ENCODE peak calls at places on chromosomes 3 and 15, in ten cellular contexts. One of them, this sample, is unnamed.

GRCh38 chr3:160184655-160185054 is 40.6 kb upstream of the C3orf80 start:
- DNase-seq in spleen: no peak
- DNase-seq in ovary: no peak
- DNase-seq in neural crest cell: no peak
- DNase-seq in GM10248: no peak
- DNase-seq in bronchial epithelial cell: no peak
- DNase-seq in breast epithelium: no peak
- DNase-seq in MCF 10A: no peak
- DNase-seq in BJ: no peak
- DNase-seq in cardiac fibroblast: peak
- DNase-seq in this sample: no peak

GRCh38 chr3:36944641-36945270 is at the start of gene TRANK1:
- DNase-seq in spleen: peak
- DNase-seq in ovary: peak
- DNase-seq in neural crest cell: peak
- DNase-seq in GM10248: peak
- DNase-seq in bronchial epithelial cell: no peak
- DNase-seq in breast epithelium: peak
- DNase-seq in MCF 10A: no peak
- DNase-seq in BJ: no peak
- DNase-seq in cardiac fibroblast: peak
- DNase-seq in this sample: no peak

GRCh38 chr3:15685927-15686326 is 84.4 kb downstream of the BTD start:
- DNase-seq in spleen: no peak
- DNase-seq in ovary: no peak
- DNase-seq in neural crest cell: no peak
- DNase-seq in GM10248: no peak
- DNase-seq in bronchial epithelial cell: no peak
- DNase-seq in breast epithelium: no peak
- DNase-seq in MCF 10A: no peak
- DNase-seq in BJ: no peak
- DNase-seq in cardiac fibroblast: no peak
- DNase-seq in this sample: no peak

GRCh38 chr15:79721256-79721655 is 175.6 kb downstream of the MTHFS start:
- DNase-seq in spleen: no peak
- DNase-seq in ovary: no peak
- DNase-seq in neural crest cell: no peak
- DNase-seq in GM10248: no peak
- DNase-seq in bronchial epithelial cell: no peak
- DNase-seq in breast epithelium: no peak
- DNase-seq in MCF 10A: no peak
- DNase-seq in BJ: no peak
- DNase-seq in cardiac fibroblast: no peak
- DNase-seq in this sample: no peak

GRCh38 chr15:46848704-46849103 is 868.6 kb upstream of the SEMA6D start:
- DNase-seq in spleen: no peak
- DNase-seq in ovary: no peak
- DNase-seq in neural crest cell: no peak
- DNase-seq in GM10248: no peak
- DNase-seq in bronchial epithelial cell: peak
- DNase-seq in breast epithelium: no peak
- DNase-seq in MCF 10A: peak
- DNase-seq in BJ: no peak
- DNase-seq in cardiac fibroblast: peak
- DNase-seq in this sample: no peak

GRCh38 chr3:183244219-183244618 is 8.8 kb upstream of the B3GNT5 start:
- DNase-seq in spleen: no peak
- DNase-seq in ovary: no peak
- DNase-seq in neural crest cell: no peak
- DNase-seq in GM10248: no peak
- DNase-seq in bronchial epithelial cell: peak
- DNase-seq in breast epithelium: no peak
- DNase-seq in MCF 10A: no peak
- DNase-seq in BJ: no peak
- DNase-seq in cardiac fibroblast: peak
- DNase-seq in this sample: no peak

GRCh38 chr15:52362497-52362896 is 66.9 kb upstream of the MYO5C start:
- DNase-seq in spleen: no peak
- DNase-seq in ovary: no peak
- DNase-seq in neural crest cell: no peak
- DNase-seq in GM10248: no peak
- DNase-seq in bronchial epithelial cell: peak
- DNase-seq in breast epithelium: no peak
- DNase-seq in MCF 10A: peak
- DNase-seq in BJ: no peak
- DNase-seq in cardiac fibroblast: peak
- DNase-seq in this sample: no peak

GRCh38 chr3:51929420-51930003 is 12.2 kb downstream of the RRP9 start:
- DNase-seq in spleen: no peak
- DNase-seq in ovary: no peak
- DNase-seq in neural crest cell: no peak
- DNase-seq in GM10248: peak
- DNase-seq in bronchial epithelial cell: peak
- DNase-seq in breast epithelium: no peak
- DNase-seq in MCF 10A: peak
- DNase-seq in BJ: no peak
- DNase-seq in cardiac fibroblast: no peak
- DNase-seq in this sample: no peak

GRCh38 chr15:93543093-93543492 is 454.1 kb upstream of the RGMA start:
- DNase-seq in spleen: no peak
- DNase-seq in ovary: no peak
- DNase-seq in neural crest cell: no peak
- DNase-seq in GM10248: no peak
- DNase-seq in bronchial epithelial cell: no peak
- DNase-seq in breast epithelium: no peak
- DNase-seq in MCF 10A: no peak
- DNase-seq in BJ: no peak
- DNase-seq in cardiac fibroblast: no peak
- DNase-seq in this sample: no peak

GRCh38 chr3:134933997-134934396 is 138.9 kb downstream of the EPHB1 start:
- DNase-seq in spleen: no peak
- DNase-seq in ovary: no peak
- DNase-seq in neural crest cell: no peak
- DNase-seq in GM10248: no peak
- DNase-seq in bronchial epithelial cell: no peak
- DNase-seq in breast epithelium: no peak
- DNase-seq in MCF 10A: no peak
- DNase-seq in BJ: no peak
- DNase-seq in cardiac fibroblast: no peak
- DNase-seq in this sample: no peak

GRCh38 chr3:124768812-124769211 is 38.6 kb downstream of the UMPS start:
- DNase-seq in spleen: peak
- DNase-seq in ovary: no peak
- DNase-seq in neural crest cell: no peak
- DNase-seq in GM10248: peak
- DNase-seq in bronchial epithelial cell: peak
- DNase-seq in breast epithelium: no peak
- DNase-seq in MCF 10A: peak
- DNase-seq in BJ: no peak
- DNase-seq in cardiac fibroblast: no peak
- DNase-seq in this sample: no peak

DNA sequence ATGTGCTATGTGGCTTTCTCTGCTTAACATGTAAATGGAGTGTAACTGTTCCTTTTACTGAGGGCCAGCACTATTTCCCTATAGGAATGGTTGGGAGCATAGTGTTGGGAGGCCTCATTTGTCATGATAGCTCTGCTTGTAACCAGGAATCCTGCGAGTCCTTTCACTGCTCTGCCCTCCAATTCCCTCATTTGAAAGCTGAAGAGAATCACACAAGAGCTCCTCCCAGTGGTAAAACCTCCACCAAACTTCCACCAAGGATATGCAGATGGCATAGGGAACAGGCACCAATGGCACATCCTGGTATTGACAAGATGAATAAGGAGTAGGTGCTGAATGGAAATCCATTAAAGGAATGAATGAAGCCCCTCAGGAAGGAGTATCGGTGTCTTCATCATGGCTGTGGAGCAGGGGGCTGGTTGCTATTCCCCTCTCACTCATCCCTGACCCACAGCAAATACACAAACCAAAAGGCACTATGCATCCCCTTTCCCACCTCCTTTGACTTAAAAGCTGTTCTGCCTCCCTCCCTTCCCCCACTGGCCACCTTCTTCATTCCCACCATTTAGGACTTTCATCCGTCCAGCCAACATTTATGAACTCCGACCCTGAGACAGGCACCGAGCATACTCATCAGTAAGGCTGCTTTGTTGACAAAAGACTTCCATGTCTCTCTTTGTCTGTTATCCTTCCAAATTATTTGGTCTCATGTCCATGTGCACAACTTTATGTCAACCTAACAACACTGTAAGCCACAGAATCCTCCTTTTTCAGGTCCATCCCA is 560.8 kb downstream of the FOXP1 start:
- DNase-seq in spleen: no peak
- DNase-seq in ovary: no peak
- DNase-seq in neural crest cell: peak
- DNase-seq in GM10248: no peak
- DNase-seq in bronchial epithelial cell: no peak
- DNase-seq in breast epithelium: no peak
- DNase-seq in MCF 10A: peak
- DNase-seq in BJ: no peak
- DNase-seq in cardiac fibroblast: peak
- DNase-seq in this sample: no peak
- TF ChIP-seq CTCF in spleen: peak
- TF ChIP-seq CTCF in ovary: no peak
- TF ChIP-seq CTCF in neural crest cell: peak
- TF ChIP-seq CTCF in GM10248: no peak
- TF ChIP-seq CTCF in bronchial epithelial cell: peak
- TF ChIP-seq CTCF in breast epithelium: no peak
- TF ChIP-seq CTCF in MCF 10A: no peak
- TF ChIP-seq CTCF in BJ: peak
- TF ChIP-seq CTCF in cardiac fibroblast: peak
- TF ChIP-seq CTCF in this sample: no peak

GRCh38 chr3:149037684-149038083 is 46.3 kb downstream of the GYG1 start:
- DNase-seq in spleen: no peak
- DNase-seq in ovary: no peak
- DNase-seq in neural crest cell: no peak
- DNase-seq in GM10248: no peak
- DNase-seq in bronchial epithelial cell: no peak
- DNase-seq in breast epithelium: no peak
- DNase-seq in MCF 10A: no peak
- DNase-seq in BJ: no peak
- DNase-seq in cardiac fibroblast: no peak
- DNase-seq in this sample: no peak

GRCh38 chr3:149042766-149043386 is 43.5 kb downstream of the HLTF start:
- DNase-seq in spleen: no peak
- DNase-seq in ovary: no peak
- DNase-seq in neural crest cell: no peak
- DNase-seq in GM10248: peak
- DNase-seq in bronchial epithelial cell: peak
- DNase-seq in breast epithelium: no peak
- DNase-seq in MCF 10A: peak
- DNase-seq in BJ: peak
- DNase-seq in cardiac fibroblast: peak
- DNase-seq in this sample: no peak

GRCh38 chr3:149038322-149038721 is 47.0 kb downstream of the GYG1 start:
- DNase-seq in spleen: no peak
- DNase-seq in ovary: no peak
- DNase-seq in neural crest cell: no peak
- DNase-seq in GM10248: no peak
- DNase-seq in bronchial epithelial cell: no peak
- DNase-seq in breast epithelium: no peak
- DNase-seq in MCF 10A: no peak
- DNase-seq in BJ: no peak
- DNase-seq in cardiac fibroblast: no peak
- DNase-seq in this sample: no peak
- TF ChIP-seq CTCF in spleen: no peak
- TF ChIP-seq CTCF in ovary: no peak
- TF ChIP-seq CTCF in neural crest cell: no peak
- TF ChIP-seq CTCF in GM10248: no peak
- TF ChIP-seq CTCF in bronchial epithelial cell: no peak
- TF ChIP-seq CTCF in breast epithelium: no peak
- TF ChIP-seq CTCF in MCF 10A: no peak
- TF ChIP-seq CTCF in BJ: no peak
- TF ChIP-seq CTCF in cardiac fibroblast: no peak
- TF ChIP-seq CTCF in this sample: no peak

GRCh38 chr3:137724240-137724639 is 39.9 kb upstream of the SOX14 start:
- DNase-seq in spleen: no peak
- DNase-seq in ovary: no peak
- DNase-seq in neural crest cell: no peak
- DNase-seq in GM10248: no peak
- DNase-seq in bronchial epithelial cell: no peak
- DNase-seq in breast epithelium: no peak
- DNase-seq in MCF 10A: no peak
- DNase-seq in BJ: no peak
- DNase-seq in cardiac fibroblast: no peak
- DNase-seq in this sample: no peak
- TF ChIP-seq CTCF in spleen: no peak
- TF ChIP-seq CTCF in ovary: no peak
- TF ChIP-seq CTCF in neural crest cell: no peak
- TF ChIP-seq CTCF in GM10248: no peak
- TF ChIP-seq CTCF in bronchial epithelial cell: no peak
- TF ChIP-seq CTCF in breast epithelium: no peak
- TF ChIP-seq CTCF in MCF 10A: no peak
- TF ChIP-seq CTCF in BJ: no peak
- TF ChIP-seq CTCF in cardiac fibroblast: no peak
- TF ChIP-seq CTCF in this sample: no peak

GRCh38 chr15:75043509-75044257 is 20.3 kb downstream of the PPCDC start:
- DNase-seq in spleen: peak
- DNase-seq in ovary: peak
- DNase-seq in neural crest cell: no peak
- DNase-seq in GM10248: peak
- DNase-seq in bronchial epithelial cell: peak
- DNase-seq in breast epithelium: peak
- DNase-seq in MCF 10A: peak
- DNase-seq in BJ: peak
- DNase-seq in cardiac fibroblast: peak
- DNase-seq in this sample: peak
- TF ChIP-seq CTCF in spleen: no peak
- TF ChIP-seq CTCF in ovary: peak
- TF ChIP-seq CTCF in neural crest cell: no peak
- TF ChIP-seq CTCF in GM10248: peak
- TF ChIP-seq CTCF in bronchial epithelial cell: peak
- TF ChIP-seq CTCF in breast epithelium: peak
- TF ChIP-seq CTCF in MCF 10A: peak
- TF ChIP-seq CTCF in BJ: peak
- TF ChIP-seq CTCF in cardiac fibroblast: peak
- TF ChIP-seq CTCF in this sample: no peak

GRCh38 chr3:24843955-24844354 is 349.3 kb upstream of the THRB start:
- DNase-seq in spleen: no peak
- DNase-seq in ovary: no peak
- DNase-seq in neural crest cell: no peak
- DNase-seq in GM10248: no peak
- DNase-seq in bronchial epithelial cell: no peak
- DNase-seq in breast epithelium: no peak
- DNase-seq in MCF 10A: no peak
- DNase-seq in BJ: no peak
- DNase-seq in cardiac fibroblast: no peak
- DNase-seq in this sample: no peak

GRCh38 chr3:24846286-24846860 is 351.7 kb upstream of the THRB start:
- DNase-seq in spleen: no peak
- DNase-seq in ovary: no peak
- DNase-seq in neural crest cell: no peak
- DNase-seq in GM10248: no peak
- DNase-seq in bronchial epithelial cell: no peak
- DNase-seq in breast epithelium: no peak
- DNase-seq in MCF 10A: no peak
- DNase-seq in BJ: no peak
- DNase-seq in cardiac fibroblast: no peak
- DNase-seq in this sample: no peak

GRCh38 chr3:24850245-24850644 is 355.6 kb upstream of the THRB start:
- DNase-seq in spleen: no peak
- DNase-seq in ovary: no peak
- DNase-seq in neural crest cell: no peak
- DNase-seq in GM10248: no peak
- DNase-seq in bronchial epithelial cell: no peak
- DNase-seq in breast epithelium: no peak
- DNase-seq in MCF 10A: no peak
- DNase-seq in BJ: no peak
- DNase-seq in cardiac fibroblast: no peak
- DNase-seq in this sample: no peak

GRCh38 chr3:24845524-24846155 is 351.0 kb upstream of the THRB start:
- DNase-seq in spleen: no peak
- DNase-seq in ovary: no peak
- DNase-seq in neural crest cell: no peak
- DNase-seq in GM10248: no peak
- DNase-seq in bronchial epithelial cell: no peak
- DNase-seq in breast epithelium: no peak
- DNase-seq in MCF 10A: no peak
- DNase-seq in BJ: no peak
- DNase-seq in cardiac fibroblast: no peak
- DNase-seq in this sample: no peak
- TF ChIP-seq CTCF in spleen: no peak
- TF ChIP-seq CTCF in ovary: no peak
- TF ChIP-seq CTCF in neural crest cell: no peak
- TF ChIP-seq CTCF in GM10248: no peak
- TF ChIP-seq CTCF in bronchial epithelial cell: no peak
- TF ChIP-seq CTCF in breast epithelium: no peak
- TF ChIP-seq CTCF in MCF 10A: no peak
- TF ChIP-seq CTCF in BJ: no peak
- TF ChIP-seq CTCF in cardiac fibroblast: no peak
- TF ChIP-seq CTCF in this sample: no peak

This sample was measured in mesothelial cell of epicardium.